ENCODE peak calls at places on chromosomes 11 and 22, in seven cellular contexts. One of them, this sample, is unnamed.

GRCh38 chr11:16312242-16312641 is 44.1 kb downstream of the SOX6 start:
- DNase-seq in GM23338: no peak
- DNase-seq in GM23248: no peak
- DNase-seq in MM.1S: no peak
- DNase-seq in PC-3: no peak
- DNase-seq in HCT116: no peak
- DNase-seq in neural progenitor cell: no peak
- DNase-seq in this sample: no peak

GRCh38 chr22:46233231-46233630 is 16.9 kb downstream of the CDPF1 start:
- DNase-seq in PC-3: peak
- DNase-seq in GM23338: no peak
- DNase-seq in MM.1S: no peak
- DNase-seq in HCT116: no peak
- DNase-seq in neural progenitor cell: no peak
- DNase-seq in GM23248: peak
- DNase-seq in this sample: no peak

GRCh38 chr11:7046474-7046873 is 26.2 kb downstream of the NLRP14 start:
- DNase-seq in HCT116: no peak
- DNase-seq in GM23338: no peak
- DNase-seq in MM.1S: no peak
- DNase-seq in PC-3: no peak
- DNase-seq in neural progenitor cell: no peak
- DNase-seq in GM23248: peak
- DNase-seq in this sample: no peak

GRCh38 chr11:126637800-126638175 is 282.3 kb downstream of the ST3GAL4 start:
- DNase-seq in PC-3: no peak
- DNase-seq in GM23248: peak
- DNase-seq in MM.1S: no peak
- DNase-seq in HCT116: no peak
- DNase-seq in neural progenitor cell: no peak
- DNase-seq in GM23338: no peak
- DNase-seq in this sample: no peak

GRCh38 chr11:117221775-117222517 is 9.9 kb downstream of the PCSK7 start:
- DNase-seq in neural progenitor cell: no peak
- DNase-seq in PC-3: peak
- DNase-seq in HCT116: no peak
- DNase-seq in GM23248: peak
- DNase-seq in MM.1S: no peak
- DNase-seq in GM23338: no peak
- DNase-seq in this sample: no peak

GRCh38 chr22:25966448-25966913 is 202.8 kb upstream of the SEZ6L start:
- DNase-seq in GM23248: no peak
- DNase-seq in HCT116: no peak
- DNase-seq in PC-3: no peak
- DNase-seq in MM.1S: peak
- DNase-seq in neural progenitor cell: peak
- DNase-seq in GM23338: no peak
- DNase-seq in this sample: no peak

GRCh38 chr11:116611998-116612620 is 160.7 kb downstream of the BUD13 start:
- DNase-seq in HCT116: no peak
- DNase-seq in PC-3: no peak
- DNase-seq in neural progenitor cell: no peak
- DNase-seq in GM23248: no peak
- DNase-seq in GM23338: no peak
- DNase-seq in MM.1S: no peak
- DNase-seq in this sample: no peak

GRCh38 chr11:108871152-108871551 is 206.3 kb downstream of the DDX10 start:
- DNase-seq in MM.1S: peak
- DNase-seq in neural progenitor cell: peak
- DNase-seq in HCT116: no peak
- DNase-seq in PC-3: peak
- DNase-seq in GM23338: peak
- DNase-seq in GM23248: peak
- DNase-seq in this sample: peak

GRCh38 chr11:72160319-72160718 is 24.8 kb downstream of the FOLR3 start:
- DNase-seq in MM.1S: no peak
- DNase-seq in GM23248: peak
- DNase-seq in GM23338: no peak
- DNase-seq in neural progenitor cell: no peak
- DNase-seq in HCT116: no peak
- DNase-seq in PC-3: no peak
- DNase-seq in this sample: no peak

GRCh38 chr11:100403817-100404216 is 283.3 kb upstream of the ARHGAP42 start:
- DNase-seq in GM23338: peak
- DNase-seq in neural progenitor cell: peak
- DNase-seq in PC-3: no peak
- DNase-seq in HCT116: no peak
- DNase-seq in GM23248: no peak
- DNase-seq in MM.1S: no peak
- DNase-seq in this sample: no peak

GRCh38 chr22:19878461-19879247 is 24.0 kb upstream of the GNB1L start:
- DNase-seq in neural progenitor cell: no peak
- DNase-seq in GM23338: no peak
- DNase-seq in GM23248: peak
- DNase-seq in HCT116: no peak
- DNase-seq in MM.1S: no peak
- DNase-seq in PC-3: no peak
- DNase-seq in this sample: no peak

GRCh38 chr11:110095554-110095953 is 2.4 kb downstream of the ZC3H12C start:
- DNase-seq in GM23248: peak
- DNase-seq in MM.1S: no peak
- DNase-seq in PC-3: peak
- DNase-seq in HCT116: peak
- DNase-seq in GM23338: no peak
- DNase-seq in neural progenitor cell: no peak
- DNase-seq in this sample: no peak

GRCh38 chr11:126485986-126486635 is 130.6 kb downstream of the ST3GAL4 start:
- DNase-seq in PC-3: no peak
- DNase-seq in neural progenitor cell: no peak
- DNase-seq in HCT116: no peak
- DNase-seq in GM23248: no peak
- DNase-seq in MM.1S: no peak
- DNase-seq in GM23338: no peak
- DNase-seq in this sample: no peak

GRCh38 chr22:46931414-46931813 is 169.0 kb downstream of the TBC1D22A start:
- DNase-seq in GM23338: peak
- DNase-seq in GM23248: no peak
- DNase-seq in HCT116: peak
- DNase-seq in neural progenitor cell: no peak
- DNase-seq in MM.1S: no peak
- DNase-seq in PC-3: peak
- DNase-seq in this sample: peak

DNA sequence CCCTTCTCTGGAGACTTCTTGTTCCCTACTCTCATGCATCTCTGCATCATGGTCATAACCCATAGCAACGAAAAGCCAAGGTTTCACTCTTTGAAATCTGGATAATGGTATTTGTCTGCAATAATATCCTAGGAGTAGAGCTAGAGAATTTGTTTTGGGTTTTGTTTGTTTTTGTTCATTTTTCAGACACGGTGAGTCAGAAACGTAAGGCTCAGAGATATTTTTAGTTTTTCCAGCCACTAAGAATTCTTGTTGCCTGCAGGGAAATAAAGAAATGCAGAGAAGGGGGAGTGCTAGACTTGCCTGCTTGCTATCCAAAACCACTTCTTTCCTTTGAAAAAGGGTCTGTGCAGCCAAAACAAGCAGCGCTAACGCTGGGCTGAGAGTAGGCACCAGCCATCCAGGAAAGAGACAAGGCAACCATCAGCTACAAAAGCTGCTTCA is 26.0 kb downstream of the POU2AF3 start:
- DNase-seq in MM.1S: no peak
- DNase-seq in GM23248: peak
- DNase-seq in neural progenitor cell: no peak
- DNase-seq in PC-3: peak
- DNase-seq in GM23338: no peak
- DNase-seq in HCT116: no peak
- DNase-seq in this sample: no peak
- TF ChIP-seq EZH2 in MM.1S: no peak
- TF ChIP-seq EZH2 in GM23248: no peak
- TF ChIP-seq EZH2 in neural progenitor cell: no peak
- TF ChIP-seq EZH2 in PC-3: no peak
- TF ChIP-seq EZH2 in GM23338: no peak
- TF ChIP-seq EZH2 in HCT116: no peak
- TF ChIP-seq EZH2 in this sample: no peak

DNA sequence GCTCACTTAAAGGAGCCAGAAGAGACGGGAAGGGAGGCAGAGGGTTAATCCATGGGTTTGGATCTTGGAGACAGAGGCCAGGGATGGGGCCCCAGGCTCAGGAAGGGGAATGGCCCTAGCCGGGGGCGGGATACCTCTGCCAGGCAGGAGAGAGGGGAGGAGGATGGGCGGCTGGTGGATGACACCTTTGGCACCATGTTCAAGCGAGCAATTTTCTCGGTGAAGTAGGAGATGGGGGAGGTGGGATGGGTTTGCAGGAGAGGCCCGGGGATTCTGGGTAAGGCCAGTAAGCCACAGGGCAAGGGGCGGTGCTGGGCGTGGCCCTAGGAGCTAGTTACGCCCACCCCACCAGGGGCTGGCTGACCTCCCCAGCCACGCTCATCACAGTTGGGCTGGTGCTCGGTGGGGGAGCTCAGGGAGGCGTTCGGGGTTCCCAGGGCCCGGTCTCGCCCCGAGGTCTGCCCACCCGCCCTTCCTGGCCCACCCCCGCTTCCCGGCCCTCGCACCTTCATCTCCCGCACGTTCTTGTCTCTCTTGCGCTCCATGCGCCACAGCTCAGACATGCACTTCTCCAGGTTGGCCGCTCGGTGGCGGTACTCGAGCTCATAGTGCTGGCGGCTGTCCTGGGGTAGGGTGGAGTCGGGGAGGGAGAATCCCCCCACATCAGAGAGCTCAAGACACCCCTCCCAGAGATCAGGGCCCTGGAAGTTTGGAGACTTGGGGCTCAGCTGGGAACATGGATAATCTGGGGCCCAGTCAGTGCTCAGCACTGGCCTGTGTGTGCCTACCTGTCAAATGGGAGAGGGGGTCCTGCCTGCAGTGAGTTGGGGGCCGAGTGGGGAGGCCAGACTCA is 12.7 kb downstream of the BAIAP2L2 start:
- DNase-seq in GM23248: peak
- DNase-seq in PC-3: no peak
- DNase-seq in neural progenitor cell: peak
- DNase-seq in HCT116: peak
- DNase-seq in MM.1S: no peak
- DNase-seq in GM23338: peak
- DNase-seq in this sample: no peak
- H3K4me2 ChIP-seq in GM23248: no peak
- H3K4me2 ChIP-seq in PC-3: no peak
- H3K4me2 ChIP-seq in neural progenitor cell: peak
- H3K4me2 ChIP-seq in HCT116: no peak
- H3K4me2 ChIP-seq in MM.1S: no peak
- H3K4me2 ChIP-seq in GM23338: peak
- H3K4me2 ChIP-seq in this sample: no peak

GRCh38 chr11:75155570-75156422 is 4.9 kb downstream of the SLCO2B1 start:
- DNase-seq in GM23248: no peak
- DNase-seq in MM.1S: no peak
- DNase-seq in GM23338: no peak
- DNase-seq in neural progenitor cell: no peak
- DNase-seq in PC-3: no peak
- DNase-seq in HCT116: no peak
- DNase-seq in this sample: peak

GRCh38 chr11:75152651-75153553 is 2.0 kb downstream of the SLCO2B1 start:
- DNase-seq in HCT116: no peak
- DNase-seq in PC-3: no peak
- DNase-seq in GM23248: no peak
- DNase-seq in GM23338: no peak
- DNase-seq in MM.1S: no peak
- DNase-seq in neural progenitor cell: no peak
- DNase-seq in this sample: no peak

GRCh38 chr11:75158241-75158640 is 7.3 kb downstream of the SLCO2B1 start:
- DNase-seq in MM.1S: no peak
- DNase-seq in HCT116: no peak
- DNase-seq in PC-3: no peak
- DNase-seq in GM23338: no peak
- DNase-seq in neural progenitor cell: no peak
- DNase-seq in GM23248: no peak
- DNase-seq in this sample: no peak

GRCh38 chr11:75152090-75152489 is 1.2 kb downstream of the SLCO2B1 start:
- DNase-seq in HCT116: no peak
- DNase-seq in MM.1S: no peak
- DNase-seq in GM23248: no peak
- DNase-seq in neural progenitor cell: no peak
- DNase-seq in PC-3: no peak
- DNase-seq in GM23338: no peak
- DNase-seq in this sample: no peak

DNA sequence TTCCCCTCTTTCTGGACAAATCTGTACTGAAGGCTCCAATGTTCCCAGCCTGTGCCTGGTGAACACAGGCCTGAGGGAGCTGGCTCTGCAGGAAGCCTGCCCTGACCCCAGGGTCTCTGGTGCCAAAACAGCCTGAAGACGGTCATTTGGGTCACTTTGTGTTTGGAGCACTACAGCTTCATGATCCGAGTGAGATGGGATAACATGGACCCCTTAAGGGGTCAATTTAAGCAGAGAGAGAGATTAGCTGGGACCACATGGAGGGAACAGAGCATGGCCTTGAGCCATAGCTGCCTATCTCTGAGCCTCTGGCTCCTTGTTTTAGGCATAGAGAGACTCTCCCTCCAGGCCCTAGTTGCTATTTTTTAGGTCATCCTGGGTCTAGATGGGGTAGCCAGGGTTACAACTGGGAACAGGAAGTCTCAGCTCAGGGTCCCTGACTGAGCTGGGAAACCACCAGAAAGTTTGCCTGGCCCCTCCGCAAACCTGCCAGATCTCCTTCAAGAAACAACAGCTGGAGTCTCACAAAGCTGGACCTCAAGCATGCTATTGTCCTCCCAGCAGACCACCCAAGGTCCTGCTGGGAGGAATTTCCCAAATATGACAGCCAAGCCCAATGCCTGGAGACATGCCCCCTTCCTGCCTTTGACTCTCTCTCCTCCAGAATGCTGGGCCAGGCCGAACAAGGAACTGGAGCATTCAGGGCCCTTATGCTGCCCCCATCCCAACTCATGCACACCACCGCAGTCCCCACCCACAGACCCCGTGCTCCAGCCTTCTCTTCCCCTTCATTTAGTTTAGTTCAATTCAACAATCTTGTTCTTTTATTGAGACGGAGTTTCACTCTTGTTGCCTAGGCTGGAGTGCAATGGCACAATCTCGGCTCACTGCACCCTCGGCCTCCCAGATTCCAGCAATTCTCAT is 4.0 kb downstream of the SLCO2B1 start:
- DNase-seq in HCT116: no peak
- DNase-seq in GM23338: no peak
- DNase-seq in GM23248: no peak
- DNase-seq in MM.1S: no peak
- DNase-seq in neural progenitor cell: no peak
- DNase-seq in PC-3: no peak
- DNase-seq in this sample: no peak
- TF ChIP-seq EZH2phosphoT487 in HCT116: no peak
- TF ChIP-seq EZH2phosphoT487 in GM23338: no peak
- TF ChIP-seq EZH2phosphoT487 in GM23248: no peak
- TF ChIP-seq EZH2phosphoT487 in MM.1S: no peak
- TF ChIP-seq EZH2phosphoT487 in neural progenitor cell: no peak
- TF ChIP-seq EZH2phosphoT487 in PC-3: no peak
- TF ChIP-seq EZH2phosphoT487 in this sample: no peak

DNA sequence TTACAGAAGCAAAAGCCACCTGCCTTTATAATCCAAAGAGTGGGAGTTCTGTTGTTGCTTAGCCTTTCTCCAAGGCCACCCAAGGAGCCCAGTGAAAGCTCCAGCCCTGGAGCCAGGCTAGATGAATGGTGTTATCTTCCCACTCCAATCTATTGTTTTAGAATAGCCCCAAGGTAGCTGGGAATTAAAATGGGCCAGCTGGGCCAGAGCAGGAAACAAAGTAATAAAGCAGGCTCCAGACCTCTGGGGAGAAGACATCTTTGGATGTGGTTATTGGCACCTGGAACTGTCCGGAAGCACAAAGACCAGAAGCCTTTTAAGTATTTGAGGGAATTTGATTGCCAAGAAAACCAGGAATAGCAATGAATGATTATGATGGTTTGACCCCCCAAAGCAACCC is 8.8 kb downstream of the C11orf96 start:
- DNase-seq in neural progenitor cell: peak
- DNase-seq in GM23338: no peak
- DNase-seq in HCT116: no peak
- DNase-seq in GM23248: no peak
- DNase-seq in MM.1S: no peak
- DNase-seq in PC-3: no peak
- DNase-seq in this sample: no peak
- TF ChIP-seq EZH2 in neural progenitor cell: no peak
- TF ChIP-seq EZH2 in GM23338: no peak
- TF ChIP-seq EZH2 in HCT116: no peak
- TF ChIP-seq EZH2 in GM23248: no peak
- TF ChIP-seq EZH2 in MM.1S: no peak
- TF ChIP-seq EZH2 in PC-3: no peak
- TF ChIP-seq EZH2 in this sample: no peak

This sample was measured in hepatocyte.